ENCODE peak calls at places on chromosomes 7 and 10, in seven cellular contexts. I, B, X, C, T, R and P are unnamed samples.

GRCh38 chr7:17680943-17681351 is 259.3 kb downstream of the SNX13 start:
- DNase-seq in C (peak; percentile 25), I (no peak), R (no peak), T (peak; percentile 57), X (no peak), B (no peak), P (no peak)

GRCh38 chr7:91325731-91326130 is 61.5 kb downstream of the FZD1 start:
- DNase-seq in X (no peak), I (no peak), C (no peak), R (no peak), T (no peak), B (no peak), P (no peak)

GRCh38 chr7:1993031-1993685 is 239.6 kb downstream of the MAD1L1 start:
- DNase-seq in R (no peak), C (no peak), T (no peak), X (no peak), I (no peak), B (no peak), P (no peak)

GRCh38 chr10:31947144-31947926 is 18.7 kb upstream of the ARHGAP12 start:
- DNase-seq in B (no peak), C (peak; percentile 13), X (no peak), R (no peak), T (no peak), I (no peak), P (no peak)

GRCh38 chr10:98340261-98340675 is 72.3 kb upstream of the LOXL4 start:
- DNase-seq in I (no peak), C (peak; percentile 16), X (no peak), T (no peak), R (no peak), B (no peak), P (no peak)

GRCh38 chr10:133530506-133530905 is 3.3 kb downstream of the CYP2E1 start:
- DNase-seq in I (no peak), T (no peak), R (no peak), C (no peak), B (no peak), X (no peak), P (no peak)

GRCh38 chr7:73308074-73308664 is 457 bp downstream of the NSUN5 start:
- DNase-seq in C (no peak), X (no peak), T (no peak), I (no peak), B (no peak), R (no peak), P (no peak)

GRCh38 chr10:75012471-75012870 is 99.0 kb upstream of the SAMD8 start:
- DNase-seq in C (no peak), I (no peak), T (no peak), B (peak; percentile 41), X (no peak), R (no peak), P (no peak)

GRCh38 chr7:104296266-104296665 is 32.1 kb upstream of the LHFPL3 start:
- DNase-seq in B (no peak), X (no peak), I (no peak), C (no peak), T (no peak), R (no peak), P (no peak)

GRCh38 chr10:35641430-35642015 is 573 bp downstream of the FZD8 start:
- DNase-seq in T (no peak), I (no peak), C (peak; percentile 2), X (no peak), B (no peak), R (no peak), P (no peak)

GRCh38 chr7:37495574-37496184 is 47.0 kb upstream of the ELMO1 start:
- DNase-seq in T (peak; percentile 47), B (no peak), X (no peak), I (no peak), R (no peak), C (peak; percentile 11), P (no peak)

GRCh38 chr10:102542800-102543418 is 39.1 kb downstream of the SUFU start:
- DNase-seq in X (no peak), I (no peak), B (no peak), T (no peak), R (no peak), C (no peak), P (no peak)

GRCh38 chr10:38143587-38143986 is 49.5 kb downstream of the ZNF37A start:
- DNase-seq in T (no peak), R (no peak), B (no peak), I (no peak), C (no peak), X (no peak), P (no peak)